ENCODE peak calls at places on chromosomes 12 and 14, in six cellular contexts. X is heart left ventricle, N is prostate gland, I is PC-3, A is left lung, P is Caco-2. R is an unnamed sample.
A peak's percentile ranks its signal among the peaks of the same experiment; 100 is the strongest.

GRCh38 chr14:24339284-24340151 is at the start of gene RIPK3:
- DNase-seq in N (no peak), X (peak; percentile 42), I (no peak), P (no peak), A (peak; percentile 79), R (no peak)

GRCh38 chr14:88962356-88962755 is 137.9 kb downstream of the TTC8 start:
- DNase-seq in I (no peak), P (no peak), N (no peak), A (no peak), X (no peak), R (no peak)

GRCh38 chr12:3718100-3718499 is 34.8 kb downstream of the CRACR2A start:
- DNase-seq in A (peak; percentile 68), X (no peak), I (no peak), N (no peak), P (no peak), R (no peak)

GRCh38 chr12:22631863-22632463 is 7.0 kb downstream of the ETNK1 start:
- DNase-seq in I (peak; percentile 31), A (no peak), N (no peak), P (no peak), X (no peak), R (no peak)

GRCh38 chr14:102610968-102611811 is 18.7 kb downstream of the RCOR1 start:
- DNase-seq in I (no peak), X (no peak), N (no peak), P (no peak), A (no peak), R (no peak)

GRCh38 chr12:62841841-62842240 is 93.1 kb downstream of the PPM1H start:
- DNase-seq in X (peak; percentile 33), A (no peak), I (no peak), N (peak; percentile 35), P (no peak), R (no peak)

GRCh38 chr14:102248121-102248520 is 56.8 kb downstream of the MOK start:
- DNase-seq in X (no peak), I (no peak), N (no peak), A (no peak), P (no peak), R (no peak)

GRCh38 chr12:67697443-67697842 is 48.9 kb downstream of the DYRK2 start:
- DNase-seq in N (no peak), A (no peak), X (no peak), I (peak; percentile 35), P (no peak), R (no peak)

GRCh38 chr12:93000026-93000425 is 70.9 kb upstream of the EEA1 start:
- DNase-seq in A (no peak), X (no peak), I (peak; percentile 68), P (peak; percentile 50), N (no peak), R (no peak)

GRCh38 chr14:64856528-64857445 is 22.9 kb downstream of the SPTB start:
- DNase-seq in I (no peak), A (no peak), N (no peak), X (no peak), P (no peak), R (no peak)

GRCh38 chr14:100654025-100654813 is 67.0 kb upstream of the BEGAIN start:
- DNase-seq in N (no peak), X (no peak), A (no peak), I (no peak), P (no peak), R (no peak)
- H3K4me3 ChIP-seq in N (no peak overlapping the region), X (no peak overlapping the region), A (no peak overlapping the region), I (peak overlapping the region; percentile 66), P (no peak overlapping the region), R (no peak overlapping the region)

GRCh38 chr12:47223848-47224213 is 144.1 kb upstream of the AMIGO2 start:
- DNase-seq in X (peak; percentile 49), A (no peak), N (no peak), P (peak; percentile 67), I (no peak), R (peak; percentile 19)

GRCh38 chr12:47222960-47223847 is 143.4 kb upstream of the AMIGO2 start:
- DNase-seq in P (peak; percentile 65), N (no peak), X (no peak), A (no peak), I (no peak), R (no peak)

GRCh38 chr12:47221256-47222023 is 141.7 kb upstream of the AMIGO2 start:
- DNase-seq in I (peak; percentile 75), N (no peak), P (peak; percentile 77), A (no peak), X (no peak), R (no peak)

GRCh38 chr12:47224563-47225133 is 144.9 kb upstream of the AMIGO2 start:
- DNase-seq in X (no peak), P (no peak), N (no peak), I (no peak), A (no peak), R (no peak)

DNA sequence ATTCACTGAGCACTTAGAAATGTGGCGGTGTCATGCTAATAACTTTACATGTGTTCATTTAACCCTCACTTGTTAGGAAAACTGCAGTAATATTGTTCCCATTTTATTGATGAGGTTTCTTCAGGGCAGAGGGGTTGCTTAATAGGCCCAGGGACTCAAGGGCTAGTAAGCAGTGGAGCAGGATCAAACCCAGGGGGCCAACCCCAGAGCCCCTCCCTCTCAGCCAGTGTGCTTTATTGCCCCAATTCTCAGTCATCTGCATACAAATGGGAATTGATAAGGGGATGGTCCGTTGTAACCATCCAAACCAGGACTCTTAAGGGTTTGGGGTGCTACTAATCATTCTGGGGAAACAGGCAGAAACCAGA is 142.8 kb upstream of the AMIGO2 start:
- DNase-seq in I (no peak), A (no peak), N (no peak), P (no peak), X (no peak), R (no peak)
- H3K4me3 ChIP-seq in I (no peak overlapping the region), A (no peak overlapping the region), N (no peak overlapping the region), P (no peak overlapping the region), X (no peak overlapping the region), R (no peak overlapping the region)

DNA sequence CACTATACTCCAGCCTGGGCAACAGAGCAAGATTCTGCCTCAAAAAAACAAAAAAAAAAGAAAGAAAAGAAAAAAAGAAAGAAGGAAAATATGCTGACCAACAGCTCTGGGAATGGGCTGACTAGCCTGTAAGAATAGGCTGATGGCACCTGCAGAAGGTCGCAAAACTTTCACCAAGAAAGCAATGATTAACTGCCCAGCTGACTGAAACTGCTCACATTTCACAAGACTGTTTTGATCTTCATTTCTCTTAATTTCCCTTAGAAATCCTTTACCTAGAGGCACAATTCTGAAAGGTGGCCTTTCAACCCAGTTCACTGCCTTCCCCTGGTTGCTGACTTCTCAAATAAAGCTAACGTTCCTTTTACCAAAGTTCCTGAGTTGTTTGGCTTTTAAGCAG is 12.4 kb downstream of the BEST3 start:
- DNase-seq in A (no peak), N (no peak), I (no peak), X (no peak), P (peak; percentile 36), R (no peak)
- H3K4me3 ChIP-seq in A (no peak overlapping the region), N (no peak overlapping the region), I (no peak overlapping the region), X (no peak overlapping the region), P (no peak overlapping the region), R (no peak overlapping the region)

GRCh38 chr12:123152823-123153222 is 1.9 kb upstream of the PITPNM2 start:
- DNase-seq in N (no peak), A (no peak), I (no peak), X (no peak), P (no peak), R (no peak)

GRCh38 chr12:123150804-123151678 is at the start of gene PITPNM2:
- DNase-seq in N (peak; percentile 43), A (peak; percentile 38), I (peak; percentile 69), P (peak; percentile 79), X (peak; percentile 81), R (no peak)

GRCh38 chr12:123149828-123150272 is 1.0 kb downstream of the PITPNM2 start:
- DNase-seq in X (no peak), P (no peak), I (no peak), N (no peak), A (no peak), R (no peak)

GRCh38 chr12:123150273-123150803 is 552 bp downstream of the PITPNM2 start:
- DNase-seq in A (no peak), X (peak; percentile 49), P (no peak), N (no peak), I (peak; percentile 20), R (no peak)

DNA sequence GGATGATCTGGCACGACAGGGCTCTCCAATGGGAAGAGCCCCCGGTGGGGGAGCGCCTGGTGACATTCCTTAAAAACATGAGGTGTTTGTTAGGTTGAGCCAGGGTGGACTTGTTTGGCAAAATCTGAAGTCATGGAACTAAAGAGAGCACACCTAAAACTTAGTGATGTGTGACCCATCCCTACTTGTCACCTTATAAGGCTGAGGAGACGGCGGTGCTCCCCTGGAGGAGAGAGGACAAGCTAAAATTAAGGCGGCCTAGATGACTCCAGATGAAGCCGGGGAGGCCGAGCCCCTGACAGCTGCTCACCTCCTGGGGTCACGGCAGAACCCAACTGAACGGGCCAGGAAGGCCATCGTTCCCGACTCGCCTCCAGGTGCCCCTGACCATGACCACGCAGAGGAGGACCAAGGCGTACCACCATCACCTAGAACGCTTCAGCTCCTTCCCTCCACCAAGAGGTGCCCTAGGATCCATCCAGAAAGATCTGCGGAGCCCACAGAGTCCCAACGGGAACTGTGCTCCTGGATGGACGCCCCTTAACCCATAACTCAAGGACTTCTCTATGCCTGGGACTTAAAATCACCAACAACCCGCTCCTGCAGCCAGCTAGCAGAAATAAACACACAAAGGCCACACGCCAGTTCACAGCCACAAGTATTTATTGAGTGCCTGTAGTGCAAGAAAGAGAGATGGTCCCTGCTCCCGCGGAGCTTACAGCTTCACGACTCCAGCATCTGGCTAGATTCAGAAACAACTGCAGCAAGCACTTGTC is 977 bp upstream of the PITPNM2 start:
- DNase-seq in A (no peak), I (no peak), X (no peak), P (no peak), N (no peak), R (no peak)
- H3K4me3 ChIP-seq in A (peak overlapping the region; percentile 57), I (peak overlapping the region; percentile 80), X (peak overlapping the region; percentile 81), P (peak overlapping the region; percentile 65), N (peak overlapping the region; percentile 73), R (peak overlapping the region; percentile 67)

DNA sequence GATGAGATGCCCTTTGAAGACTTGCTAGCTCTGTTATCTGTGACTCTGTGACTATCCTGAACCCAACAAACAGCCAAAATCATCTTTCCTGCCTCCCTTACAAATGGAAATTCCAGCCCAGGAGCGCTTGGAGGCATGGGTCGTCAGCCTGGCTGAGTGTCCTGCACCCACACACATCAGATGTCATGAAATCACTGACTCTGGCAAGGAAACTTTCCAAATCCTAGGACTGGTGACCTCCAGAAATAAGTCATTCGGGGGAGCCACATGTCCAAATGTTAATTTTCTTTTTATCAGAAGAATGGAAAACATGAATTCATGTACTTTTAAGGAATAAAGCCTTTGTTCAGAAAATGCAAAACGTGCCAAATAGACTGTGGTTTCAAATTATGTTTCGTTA is 96.3 kb upstream of the EVL start:
- DNase-seq in N (no peak), X (no peak), A (no peak), P (no peak), I (no peak), R (no peak)
- H3K4me3 ChIP-seq in N (no peak overlapping the region), X (no peak overlapping the region), A (no peak overlapping the region), P (no peak overlapping the region), I (no peak overlapping the region), R (no peak overlapping the region)

R was measured in skeletal muscle cell.